ENCODE peak calls at places on chromosomes 5 and 9, in seven cellular contexts. Q is cardiac fibroblast, U is bronchial epithelial cell, O is GM23248, N is tibial artery, F is upper lobe of left lung, A is upper lobe of right lung. E is an unnamed sample.

GRCh38 chr9:90807006-90807405 is 5.4 kb downstream of the SYK start:
- DNase-seq in Q (no peak), U (no peak), O (no peak), N (no peak), F (no peak), A (no peak), E (no peak)

GRCh38 chr5:38719916-38720315 is 125.9 kb upstream of the OSMR start:
- DNase-seq in Q (peak), U (peak), O (peak), N (no peak), F (no peak), A (no peak), E (no peak)

GRCh38 chr9:11206925-11207324 is 594.1 kb upstream of the PTPRD start:
- DNase-seq in Q (no peak), U (no peak), O (no peak), N (no peak), F (no peak), A (no peak), E (no peak)

GRCh38 chr5:180350711-180351110 is 2.4 kb downstream of the GFPT2 start:
- DNase-seq in Q (no peak), U (no peak), O (no peak), N (no peak), F (no peak), A (no peak), E (no peak)

GRCh38 chr5:108255468-108255867 is 126.4 kb downstream of the FBXL17 start:
- DNase-seq in Q (no peak), U (no peak), O (no peak), N (no peak), F (no peak), A (no peak), E (no peak)

GRCh38 chr5:1003296-1003937 is 5.2 kb upstream of the NKD2 start:
- DNase-seq in Q (peak), U (peak), O (peak), N (peak), F (peak), A (peak), E (peak)

GRCh38 chr5:67182406-67182805 is 14.2 kb downstream of the CD180 start:
- DNase-seq in Q (peak), U (peak), O (peak), N (peak), F (peak), A (peak), E (peak)

GRCh38 chr9:115207003-115207837 is 89.3 kb upstream of the TNC start:
- DNase-seq in Q (no peak), U (peak), O (peak), N (no peak), F (no peak), A (no peak), E (no peak)

GRCh38 chr5:35854248-35854647 is 2.4 kb upstream of the IL7R start:
- DNase-seq in Q (no peak), U (no peak), O (no peak), N (no peak), F (no peak), A (no peak), E (no peak)

GRCh38 chr5:176542135-176542595 is 5.0 kb upstream of the RNF44 start:
- DNase-seq in Q (no peak), U (no peak), O (no peak), N (no peak), F (peak), A (no peak), E (no peak)

GRCh38 chr5:759781-760362 is 24.7 kb downstream of the ZDHHC11B start:
- DNase-seq in Q (no peak), U (no peak), O (no peak), N (no peak), F (peak), A (peak), E (peak)

GRCh38 chr9:97307091-97307490 is 368 bp upstream of the CCDC180 start:
- DNase-seq in Q (peak), U (peak), O (peak), N (peak), F (peak), A (peak), E (peak)

GRCh38 chr9:115597330-115597729 is 479.4 kb upstream of the TNC start:
- DNase-seq in Q (peak), U (no peak), O (peak), N (no peak), F (no peak), A (no peak), E (no peak)

GRCh38 chr5:150562832-150563231 is 54.9 kb downstream of the NDST1 start:
- DNase-seq in Q (peak), U (peak), O (peak), N (no peak), F (no peak), A (no peak), E (no peak)

GRCh38 chr5:16776611-16777251 is 159.4 kb downstream of the MYO10 start:
- DNase-seq in Q (peak), U (no peak), O (no peak), N (no peak), F (no peak), A (no peak), E (no peak)

GRCh38 chr5:166165600-166165999 is 2125.8 kb upstream of the WWC1 start:
- DNase-seq in Q (no peak), U (no peak), O (no peak), N (no peak), F (no peak), A (no peak), E (no peak)

GRCh38 chr5:97088774-97089148 is 53.6 kb downstream of the LIX1 start:
- DNase-seq in Q (no peak), U (no peak), O (no peak), N (no peak), F (no peak), A (no peak), E (no peak)

GRCh38 chr9:104586496-104587180 is 12.6 kb downstream of the OR13C5 start:
- DNase-seq in Q (peak), U (no peak), O (peak), N (no peak), F (no peak), A (no peak), E (no peak)

GRCh38 chr5:162683280-162683679 is 615.7 kb downstream of the GABRG2 start:
- DNase-seq in Q (no peak), U (peak), O (no peak), N (no peak), F (no peak), A (no peak), E (no peak)

GRCh38 chr5:145463634-145464033 is 371.5 kb downstream of the PRELID2 start:
- DNase-seq in Q (peak), U (peak), O (peak), N (no peak), F (no peak), A (no peak), E (no peak)

GRCh38 chr5:617896-618295 is 5.8 kb downstream of the CEP72 start:
- DNase-seq in Q (no peak), U (no peak), O (no peak), N (no peak), F (peak), A (peak), E (no peak)

GRCh38 chr9:89929721-89930480 is 325.1 kb downstream of the GADD45G start:
- DNase-seq in Q (peak), U (peak), O (peak), N (peak), F (no peak), A (no peak), E (no peak)

GRCh38 chr5:132044207-132044606 is 16.2 kb upstream of the IL3 start:
- DNase-seq in Q (no peak), U (no peak), O (no peak), N (no peak), F (peak), A (peak), E (peak)

GRCh38 chr9:1919229-1919628 is 95.9 kb upstream of the SMARCA2 start:
- DNase-seq in Q (no peak), U (no peak), O (no peak), N (no peak), F (no peak), A (no peak), E (no peak)

GRCh38 chr9:137639303-137640051 is 20.7 kb downstream of the EHMT1 start:
- DNase-seq in Q (no peak), U (no peak), O (peak), N (no peak), F (no peak), A (no peak), E (no peak)

GRCh38 chr5:4676934-4677333 is 463.2 kb upstream of the ADAMTS16 start:
- DNase-seq in Q (no peak), U (no peak), O (no peak), N (no peak), F (no peak), A (no peak), E (no peak)

GRCh38 chr9:86303316-86303975 is 21.1 kb upstream of the ISCA1 start:
- DNase-seq in Q (peak), U (peak), O (no peak), N (no peak), F (no peak), A (no peak), E (no peak)

GRCh38 chr9:133609311-133610098 is at the start of gene FAM163B:
- DNase-seq in Q (peak), U (no peak), O (peak), N (no peak), F (no peak), A (no peak), E (no peak)

GRCh38 chr5:66207800-66208561 is 63.9 kb downstream of the SREK1 start:
- DNase-seq in Q (no peak), U (peak), O (peak), N (peak), F (no peak), A (no peak), E (no peak)

GRCh38 chr9:89179535-89179919 is 909 bp upstream of the SHC3 start:
- DNase-seq in Q (peak), U (peak), O (peak), N (no peak), F (no peak), A (no peak), E (no peak)

GRCh38 chr5:172920447-172920849 is 38.8 kb upstream of the RPL26L1 start:
- DNase-seq in Q (peak), U (peak), O (peak), N (no peak), F (no peak), A (no peak), E (no peak)

GRCh38 chr9:137606005-137606601 is 617 bp downstream of the ARRDC1 start:
- DNase-seq in Q (no peak), U (no peak), O (peak), N (no peak), F (peak), A (peak), E (peak)

GRCh38 chr9:77743381-77743780 is 95.3 kb upstream of the GNA14 start:
- DNase-seq in Q (peak), U (no peak), O (peak), N (no peak), F (no peak), A (no peak), E (no peak)

GRCh38 chr9:122001491-122002201 is 91.5 kb downstream of the TTLL11 start:
- DNase-seq in Q (no peak), U (no peak), O (peak), N (no peak), F (peak), A (no peak), E (no peak)

GRCh38 chr5:142831019-142831403 is 60.8 kb downstream of the ARHGAP26 start:
- DNase-seq in Q (no peak), U (no peak), O (no peak), N (no peak), F (no peak), A (no peak), E (no peak)

GRCh38 chr5:33194914-33195313 is 245.9 kb upstream of the TARS1 start:
- DNase-seq in Q (peak), U (no peak), O (no peak), N (no peak), F (no peak), A (no peak), E (no peak)

GRCh38 chr9:128122809-128123175 is 4.7 kb downstream of the PTGES2 start:
- DNase-seq in Q (no peak), U (no peak), O (no peak), N (no peak), F (no peak), A (no peak), E (peak)

GRCh38 chr5:53827072-53827471 is 266.6 kb downstream of the NDUFS4 start:
- DNase-seq in Q (no peak), U (no peak), O (no peak), N (no peak), F (no peak), A (no peak), E (no peak)

DNA sequence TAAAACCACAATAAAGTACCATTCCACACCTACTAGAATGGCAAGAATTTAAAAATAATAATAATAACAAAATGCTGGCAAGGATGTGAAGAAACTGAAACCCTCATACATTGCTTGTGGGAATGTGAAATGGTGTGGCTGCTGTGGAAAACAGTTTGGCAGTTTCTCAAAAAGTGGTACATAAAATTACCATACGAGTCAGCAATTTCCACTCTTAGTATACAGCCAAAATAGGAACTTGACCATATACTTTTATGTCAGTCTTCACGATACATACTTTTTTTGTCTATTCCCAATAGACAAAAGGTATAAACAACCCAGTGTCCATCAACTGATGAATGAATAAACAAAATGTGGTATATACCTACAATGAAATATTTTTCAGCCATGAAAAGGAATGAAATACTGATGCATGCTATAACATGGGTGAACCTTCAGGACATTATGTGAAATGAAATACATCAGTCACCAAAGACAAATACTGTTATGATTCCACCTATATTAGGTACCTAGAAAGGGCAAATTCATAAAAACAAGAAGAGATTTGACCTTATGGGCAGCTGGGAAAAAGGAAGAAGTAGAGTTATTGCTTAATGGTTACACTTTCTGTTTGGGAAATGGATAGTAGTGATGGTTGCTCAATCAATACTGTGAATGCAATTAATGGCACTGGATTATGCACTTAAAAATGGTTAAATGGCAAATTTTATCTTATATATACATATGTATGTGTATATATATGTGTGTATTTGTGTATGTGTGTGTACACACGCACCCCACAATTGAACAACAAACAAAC is 15.4 kb downstream of the FKBP15 start:
- DNase-seq in Q (no peak), U (no peak), O (no peak), N (no peak), F (no peak), A (no peak), E (no peak)
- H3K4me3 ChIP-seq in Q (no peak), U (no peak), O (no peak), N (no peak), F (no peak), A (no peak), E (no peak)

GRCh38 chr5:148791334-148791667 is 35.1 kb upstream of the ADRB2 start:
- DNase-seq in Q (peak), U (peak), O (peak), N (no peak), F (no peak), A (no peak), E (no peak)

GRCh38 chr5:148791696-148792095 is 34.7 kb upstream of the ADRB2 start:
- DNase-seq in Q (no peak), U (peak), O (no peak), N (no peak), F (no peak), A (no peak), E (no peak)

GRCh38 chr5:148788636-148789035 is 37.8 kb upstream of the ADRB2 start:
- DNase-seq in Q (no peak), U (peak), O (peak), N (no peak), F (no peak), A (no peak), E (no peak)

GRCh38 chr5:148792649-148793048 is 33.8 kb upstream of the ADRB2 start:
- DNase-seq in Q (no peak), U (no peak), O (no peak), N (no peak), F (no peak), A (no peak), E (no peak)

GRCh38 chr5:148790545-148791333 is 35.7 kb upstream of the ADRB2 start:
- DNase-seq in Q (peak), U (peak), O (no peak), N (no peak), F (no peak), A (no peak), E (no peak)
- H3K4me3 ChIP-seq in Q (no peak), U (no peak), O (no peak), N (no peak), F (no peak), A (no peak), E (no peak)

DNA sequence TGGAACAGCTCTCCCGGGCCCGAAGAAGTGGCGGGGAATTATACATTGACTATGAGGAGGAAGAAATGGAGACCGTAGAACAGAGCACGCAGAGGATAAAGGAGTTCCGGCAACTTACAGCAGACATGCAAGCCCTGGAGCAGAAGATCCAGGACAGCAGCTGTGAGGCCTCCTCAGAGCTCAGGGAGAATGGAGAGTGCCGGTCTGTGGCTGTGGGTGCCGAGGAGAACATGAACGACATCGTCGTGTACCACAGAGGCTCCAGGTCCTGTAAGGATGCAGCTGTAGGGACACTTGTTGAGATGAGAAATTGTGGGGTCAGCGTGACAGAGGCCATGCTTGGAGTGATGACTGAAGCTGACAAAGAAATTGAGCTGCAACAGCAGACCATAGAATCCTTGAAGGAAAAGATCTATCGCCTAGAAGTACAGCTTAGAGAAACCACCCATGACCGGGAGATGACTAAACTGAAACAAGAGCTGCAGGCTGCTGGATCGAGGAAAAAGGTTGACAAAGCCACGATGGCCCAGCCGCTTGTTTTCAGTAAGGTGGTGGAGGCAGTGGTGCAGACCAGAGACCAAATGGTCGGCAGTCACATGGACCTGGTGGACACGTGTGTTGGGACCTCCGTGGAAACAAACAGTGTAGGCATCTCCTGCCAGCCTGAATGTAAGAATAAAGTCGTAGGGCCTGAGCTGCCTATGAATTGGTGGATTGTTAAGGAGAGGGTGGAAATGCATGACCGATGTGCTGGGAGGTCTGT is 129.6 kb upstream of the DMRT1 start:
- DNase-seq in Q (no peak), U (no peak), O (no peak), N (no peak), F (no peak), A (no peak), E (no peak)
- H3K4me3 ChIP-seq in Q (no peak), U (no peak), O (no peak), N (peak), F (no peak), A (no peak), E (no peak)

DNA sequence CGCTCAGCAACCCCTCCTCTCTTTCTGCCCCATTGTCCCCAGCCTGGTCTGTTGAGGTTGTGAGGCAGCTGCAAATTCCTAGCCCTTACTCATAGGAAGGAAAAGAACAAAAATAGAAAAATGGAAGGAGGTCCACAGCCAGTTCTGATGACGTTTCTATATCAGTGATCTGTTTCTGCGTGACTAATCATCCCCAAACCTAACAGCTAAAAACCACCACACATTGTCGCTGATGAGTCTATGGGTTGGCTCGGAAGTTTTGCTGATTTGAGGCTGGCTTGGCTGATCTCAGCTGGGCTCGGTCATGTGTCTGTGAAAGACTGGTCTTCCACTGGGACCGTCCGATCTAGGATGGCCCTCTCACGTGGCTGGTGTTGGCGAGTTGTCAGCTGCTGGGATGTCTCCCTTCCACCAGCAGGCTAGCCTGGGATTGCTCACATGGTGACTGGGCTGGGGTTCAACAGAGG is 200.6 kb upstream of the ZNF618 start:
- DNase-seq in Q (peak), U (peak), O (peak), N (peak), F (no peak), A (no peak), E (peak)
- H3K4me3 ChIP-seq in Q (no peak), U (no peak), O (peak), N (no peak), F (no peak), A (no peak), E (no peak)

DNA sequence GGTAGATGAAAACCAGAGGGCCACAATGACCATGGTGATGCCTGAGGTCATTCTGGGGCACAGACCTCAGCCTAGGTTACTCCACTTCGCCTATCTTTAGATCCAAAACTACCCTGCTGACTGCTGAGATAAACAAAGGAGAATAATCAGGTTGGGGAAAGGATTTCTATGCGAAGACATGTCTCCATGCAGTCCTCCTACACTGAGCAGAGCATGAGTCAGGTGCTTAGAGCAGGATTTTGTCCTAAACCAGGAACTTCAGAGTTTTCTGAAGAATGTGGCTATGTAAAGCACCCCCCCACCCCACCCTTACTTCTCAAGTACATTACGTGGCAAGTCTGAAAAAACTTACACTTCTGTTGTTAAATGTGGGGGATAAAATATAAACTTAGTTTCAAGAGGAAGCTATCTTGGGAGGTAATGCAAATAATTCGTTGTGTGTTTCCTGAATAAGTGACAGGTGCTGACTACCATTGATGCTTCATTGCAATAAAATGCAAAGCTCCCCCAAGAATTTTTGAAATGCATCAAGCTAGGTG is 19.4 kb downstream of the PDCD1LG2 start:
- DNase-seq in Q (peak), U (peak), O (no peak), N (no peak), F (no peak), A (no peak), E (no peak)
- H3K4me3 ChIP-seq in Q (no peak), U (no peak), O (no peak), N (no peak), F (no peak), A (no peak), E (no peak)

GRCh38 chr5:76403963-76404693 is 1.0 kb downstream of the IQGAP2 start:
- DNase-seq in Q (peak), U (no peak), O (peak), N (peak), F (peak), A (no peak), E (no peak)
- H3K4me3 ChIP-seq in Q (no peak), U (no peak), O (no peak), N (peak), F (peak), A (peak), E (peak)

E was measured in suprapubic skin.